ENCODE peak calls at places on chromosomes 12 and 14, in six cellular contexts. Y is NCI-H1048, L is left ventricle myocardium inferior, I is endothelial cell of umbilical vein, O is EH, G is left colon. R is an unnamed sample.

GRCh38 chr14:29709490-29709889 is 218.2 kb downstream of the PRKD1 start:
- DNase-seq in Y (no peak), L (no peak), I (no peak), O (peak), G (no peak), R (no peak)

GRCh38 chr12:106885026-106885425 is 70.7 kb upstream of the TMEM263 start:
- DNase-seq in Y (no peak), L (no peak), I (no peak), O (no peak), G (no peak), R (no peak)

GRCh38 chr14:85366226-85366625 is 163.7 kb upstream of the FLRT2 start:
- DNase-seq in Y (no peak), L (no peak), I (no peak), O (no peak), G (no peak), R (no peak)

GRCh38 chr14:86961106-86961716 is 1031.8 kb downstream of the GALC start:
- DNase-seq in Y (no peak), L (no peak), I (no peak), O (peak), G (no peak), R (no peak)

GRCh38 chr12:44217146-44217883 is 381.4 kb downstream of the TMEM117 start:
- DNase-seq in Y (no peak), L (no peak), I (no peak), O (no peak), G (no peak), R (no peak)

GRCh38 chr14:32408018-32408417 is 78.9 kb downstream of the AKAP6 start:
- DNase-seq in Y (no peak), L (peak), I (no peak), O (no peak), G (peak), R (no peak)

GRCh38 chr12:51788876-51789275 is 59.6 kb downstream of the FIGNL2 start:
- DNase-seq in Y (no peak), L (no peak), I (no peak), O (peak), G (no peak), R (no peak)

GRCh38 chr14:88986146-88986841 is 161.8 kb downstream of the TTC8 start:
- DNase-seq in Y (no peak), L (peak), I (no peak), O (peak), G (no peak), R (no peak)